ENCODE peak calls at places on chromosome 18, in six cellular contexts. X is stimulated activated CD4-positive, alpha-beta T cell treated with anti-CD3 and anti-CD28 coated beads, TNF-alpha, amount 100 ng/mL, for 48 hours; Q is endothelial cell; F is fibroblast of lung; P is stimulated activated naive CD8-positive, alpha-beta T cell treated with anti-CD3 and anti-CD28 coated beads, Interleukin-15, amount 100 ng/mL, for 72 hours; N is stimulated activated CD8-positive, alpha-beta memory T cell treated with anti-CD3 and anti-CD28 coated beads, Interleukin-7, amount 100 ng/mL, for 24 hours. M is an unnamed sample.

GRCh38 chr18:54740146-54740844 is 88.0 kb upstream of the RAB27B start:
- DNase-seq in X (no peak), Q (no peak), F (peak), P (no peak), N (no peak), M (no peak)

GRCh38 chr18:21321711-21322110 is 79.7 kb downstream of the GREB1L start:
- DNase-seq in X (no peak), Q (no peak), F (no peak), P (no peak), N (no peak), M (no peak)

GRCh38 chr18:56869189-56869777 is 218.1 kb downstream of the WDR7 start:
- DNase-seq in X (no peak), Q (peak), F (peak), P (no peak), N (no peak), M (no peak)

GRCh38 chr18:48330016-48330991 is 78.9 kb downstream of the ZBTB7C start:
- DNase-seq in X (no peak), Q (no peak), F (peak), P (no peak), N (no peak), M (no peak)

GRCh38 chr18:6118080-6118479 is 222.8 kb upstream of the TMEM200C start:
- DNase-seq in X (no peak), Q (no peak), F (no peak), P (no peak), N (no peak), M (no peak)

GRCh38 chr18:78685980-78686530 is 293.6 kb upstream of the SALL3 start:
- DNase-seq in X (no peak), Q (no peak), F (no peak), P (no peak), N (no peak), M (no peak)

GRCh38 chr18:51342815-51343214 is 145.3 kb upstream of the MEX3C start:
- DNase-seq in X (peak), Q (no peak), F (peak), P (no peak), N (no peak), M (no peak)

GRCh38 chr18:69727912-69728572 is 219.6 kb downstream of the CD226 start:
- DNase-seq in X (no peak), Q (no peak), F (no peak), P (no peak), N (no peak), M (no peak)

GRCh38 chr18:50099725-50100414 is 95.1 kb downstream of the MYO5B start:
- DNase-seq in X (no peak), Q (no peak), F (no peak), P (no peak), N (no peak), M (no peak)

GRCh38 chr18:48116873-48117630 is 186.6 kb upstream of the SMAD2 start:
- DNase-seq in X (no peak), Q (no peak), F (no peak), P (no peak), N (no peak), M (no peak)

GRCh38 chr18:79615091-79615490 is 64.5 kb upstream of the CTDP1 start:
- DNase-seq in X (no peak), Q (no peak), F (no peak), P (no peak), N (no peak), M (no peak)

GRCh38 chr18:40159141-40160017 is 1795.7 kb upstream of the PIK3C3 start:
- DNase-seq in X (no peak), Q (peak), F (peak), P (no peak), N (no peak), M (no peak)

GRCh38 chr18:63161728-63162195 is 157.8 kb downstream of the BCL2 start:
- DNase-seq in X (peak), Q (no peak), F (peak), P (peak), N (peak), M (peak)

GRCh38 chr18:76493213-76494107 is 1.6 kb downstream of the ZNF516 start:
- DNase-seq in X (no peak), Q (peak), F (no peak), P (peak), N (no peak), M (peak)

GRCh38 chr18:24033644-24034412 is 19.3 kb downstream of the TTC39C start:
- DNase-seq in X (no peak), Q (no peak), F (no peak), P (no peak), N (no peak), M (no peak)

GRCh38 chr18:39313992-39314391 is 1748.4 kb upstream of the CELF4 start:
- DNase-seq in X (no peak), Q (no peak), F (no peak), P (no peak), N (no peak), M (no peak)

M was measured in BE2C.